ENCODE peak calls at places on chromosomes 4 and X, in nine cellular contexts. T is colonic mucosa, F is A549, C is IMR-90, P is right atrium auricular region, W is nephron progenitor cell, J is osteocyte, B is lower leg skin, X is neural crest cell. R is an unnamed sample.

GRCh38 chr4:99855677-99856076 is 38.5 kb downstream of the LAMTOR3 start:
- DNase-seq in C (no peak), J (no peak), W (no peak), P (no peak), T (no peak), X (no peak), B (no peak), F (no peak), R (no peak)

GRCh38 chrX:150902434-150903109 is 4.1 kb upstream of the CD99L2 start:
- DNase-seq in F (no peak), B (no peak), P (no peak), X (no peak), J (no peak), T (no peak), C (no peak), W (peak), R (no peak)

GRCh38 chr4:23733911-23734458 is 155.9 kb downstream of the PPARGC1A start:
- DNase-seq in X (no peak), J (no peak), B (no peak), T (no peak), C (no peak), F (no peak), P (no peak), W (no peak), R (no peak)

GRCh38 chr4:79331126-79331876 is 5.4 kb upstream of the NAA11 start:
- DNase-seq in P (no peak), T (peak), B (no peak), X (no peak), F (no peak), C (no peak), W (no peak), J (no peak), R (no peak)

GRCh38 chr4:48255130-48255958 is 14.3 kb downstream of the TEC start:
- DNase-seq in P (no peak), T (no peak), W (no peak), J (no peak), B (no peak), F (no peak), C (no peak), X (no peak), R (no peak)

GRCh38 chrX:78199851-78200250 is 60.4 kb upstream of the TAF9B start:
- DNase-seq in J (no peak), P (no peak), T (no peak), B (no peak), X (no peak), C (peak), F (peak), W (no peak), R (no peak)

GRCh38 chr4:185071412-185071811 is 53.1 kb downstream of the HELT start:
- DNase-seq in F (no peak), X (no peak), J (no peak), P (no peak), B (no peak), T (no peak), W (no peak), C (no peak), R (no peak)

GRCh38 chrX:112841820-112842157 is 1.2 kb upstream of the AMOT start:
- DNase-seq in C (no peak), P (no peak), T (no peak), J (no peak), B (no peak), X (no peak), W (no peak), F (no peak), R (no peak)

GRCh38 chr4:153927546-153927945 is 138.7 kb upstream of the SFRP2 start:
- DNase-seq in J (no peak), B (no peak), W (no peak), F (no peak), P (no peak), X (no peak), C (no peak), T (no peak), R (no peak)

GRCh38 chrX:56314334-56314733 is 82.2 kb downstream of the KLF8 start:
- DNase-seq in C (no peak), W (no peak), B (no peak), X (no peak), F (no peak), P (no peak), J (no peak), T (peak), R (no peak)

GRCh38 chr4:6112606-6113290 is 87.6 kb downstream of the JAKMIP1 start:
- DNase-seq in P (no peak), W (no peak), J (no peak), B (peak), F (no peak), T (no peak), C (no peak), X (no peak), R (no peak)

GRCh38 chr4:9592010-9592409 is 147.8 kb downstream of the DEFB131A start:
- DNase-seq in B (no peak), P (no peak), C (no peak), F (no peak), X (no peak), T (no peak), W (no peak), J (no peak), R (no peak)

GRCh38 chr4:170038232-170038631 is 12.0 kb upstream of the MFAP3L start:
- DNase-seq in C (no peak), P (no peak), J (no peak), B (no peak), X (no peak), F (no peak), T (no peak), W (no peak), R (no peak)

GRCh38 chr4:38128478-38129451 is 168.6 kb downstream of the PTTG2 start:
- DNase-seq in X (no peak), P (peak), W (no peak), F (no peak), T (peak), C (peak), J (no peak), B (peak), R (no peak)

GRCh38 chr4:26248647-26249046 is 72.2 kb upstream of the RBPJ start:
- DNase-seq in F (no peak), P (no peak), T (peak), X (no peak), C (peak), J (no peak), B (no peak), W (no peak), R (no peak)

GRCh38 chr4:69054578-69055200 is 41.6 kb upstream of the UGT2B7 start:
- DNase-seq in B (no peak), C (peak), P (no peak), T (no peak), X (no peak), W (no peak), F (no peak), J (no peak), R (no peak)

GRCh38 chr4:1981251-1982055 is 27.3 kb downstream of the NELFA start:
- DNase-seq in J (peak), C (peak), T (peak), X (no peak), W (peak), F (peak), B (peak), P (no peak), R (no peak)

GRCh38 chr4:7747062-7747385 is 192.6 kb downstream of the AFAP1 start:
- DNase-seq in C (no peak), J (no peak), W (no peak), P (no peak), F (no peak), T (no peak), B (no peak), X (no peak), R (no peak)

GRCh38 chrX:10729000-10729399 is 108.6 kb upstream of the MID1 start:
- DNase-seq in C (no peak), B (no peak), F (no peak), J (no peak), P (no peak), X (no peak), W (no peak), T (no peak), R (no peak)

GRCh38 chrX:10722804-10723364 is 102.5 kb upstream of the MID1 start:
- DNase-seq in F (peak), B (no peak), W (peak), J (no peak), X (peak), P (peak), T (peak), C (peak), R (peak)

GRCh38 chrX:10726647-10727046 is 106.3 kb upstream of the MID1 start:
- DNase-seq in P (no peak), C (peak), T (no peak), X (no peak), F (no peak), J (no peak), B (no peak), W (no peak), R (no peak)

GRCh38 chrX:10725071-10725470 is 104.7 kb upstream of the MID1 start:
- DNase-seq in T (no peak), C (peak), W (no peak), X (no peak), J (no peak), F (peak), B (no peak), P (no peak), R (no peak)
- TF ChIP-seq CTCF in T (peak), C (peak), W (peak), X (peak), J (no peak), F (peak), B (no peak), P (no peak), R (peak)

DNA sequence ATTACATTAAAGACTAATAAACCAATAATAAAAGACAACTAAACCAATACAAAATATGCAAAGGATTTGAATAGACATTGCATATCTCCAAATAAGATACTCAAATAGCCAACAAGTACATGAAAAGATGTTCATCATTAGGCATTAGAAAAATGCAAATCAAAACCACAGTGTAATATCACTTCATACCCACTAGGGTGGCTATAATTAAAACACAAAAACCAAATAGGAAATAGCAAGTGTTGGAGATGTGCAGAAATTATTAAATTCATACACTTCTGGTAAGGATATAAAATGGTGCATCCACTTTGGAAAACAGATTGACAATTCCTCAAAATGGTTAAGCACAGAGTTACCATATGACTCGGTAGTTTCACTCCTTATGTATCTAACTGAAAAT is 860.8 kb upstream of the DIAPH2 start:
- DNase-seq in P (no peak), T (no peak), B (no peak), F (no peak), X (no peak), W (no peak), J (no peak), C (no peak), R (no peak)
- TF ChIP-seq CTCF in P (no peak), T (no peak), B (no peak), F (no peak), X (peak), W (peak), J (no peak), C (no peak), R (no peak)

GRCh38 chr4:131309628-131310027 is 1839.5 kb upstream of the PCDH10 start:
- DNase-seq in X (no peak), T (no peak), J (no peak), B (no peak), C (no peak), W (no peak), P (no peak), F (no peak), R (no peak)
- TF ChIP-seq CTCF in X (no peak), T (no peak), J (no peak), B (no peak), C (no peak), W (no peak), P (no peak), F (no peak), R (no peak)

GRCh38 chr4:73617256-73617655 is 3.0 kb downstream of the RASSF6 start:
- DNase-seq in T (no peak), W (no peak), J (no peak), F (no peak), B (no peak), P (no peak), X (no peak), C (no peak), R (no peak)
- TF ChIP-seq CTCF in T (no peak), W (no peak), J (no peak), F (no peak), B (no peak), P (no peak), X (no peak), C (no peak), R (no peak)

GRCh38 chr4:142282870-142283431 is 563.1 kb downstream of the INPP4B start:
- DNase-seq in J (no peak), T (peak), F (no peak), X (peak), W (peak), C (no peak), P (no peak), B (no peak), R (no peak)
- TF ChIP-seq CTCF in J (peak), T (peak), F (no peak), X (peak), W (peak), C (peak), P (peak), B (no peak), R (peak)

GRCh38 chr4:143531773-143532491 is 18.4 kb downstream of the SMARCA5 start:
- DNase-seq in J (no peak), P (no peak), B (no peak), X (no peak), F (no peak), W (no peak), T (no peak), C (peak), R (no peak)

DNA sequence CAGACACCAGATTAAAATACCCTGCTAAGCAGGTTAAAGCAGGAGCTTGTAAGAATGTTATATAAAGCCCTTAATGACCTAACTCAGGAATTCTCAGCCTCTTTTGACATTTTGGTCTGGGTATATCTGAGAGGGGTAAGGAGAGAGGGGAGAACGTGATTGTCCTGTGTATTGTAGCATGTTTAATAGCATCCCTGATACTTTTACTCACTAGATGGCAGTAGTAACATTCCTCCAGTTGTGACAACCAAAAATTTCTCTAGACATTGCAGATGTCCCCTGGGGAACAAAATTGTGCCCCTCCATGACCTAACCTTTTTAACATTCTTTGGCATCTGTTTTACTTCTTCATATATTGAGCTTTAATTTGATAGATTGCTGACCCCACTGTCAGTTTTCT is 17.9 kb downstream of the SMARCA5 start:
- DNase-seq in W (no peak), F (no peak), J (no peak), P (no peak), C (peak), X (no peak), B (no peak), T (no peak), R (no peak)
- TF ChIP-seq CTCF in W (no peak), F (peak), J (peak), P (no peak), C (peak), X (peak), B (no peak), T (no peak), R (peak)

GRCh38 chrX:39841604-39842003 is 256.2 kb downstream of the BCOR start:
- DNase-seq in B (no peak), P (no peak), F (no peak), X (no peak), W (no peak), C (no peak), T (no peak), J (no peak), R (no peak)

GRCh38 chrX:39840141-39841126 is 257.3 kb downstream of the BCOR start:
- DNase-seq in W (no peak), B (no peak), J (no peak), F (no peak), X (no peak), T (no peak), C (no peak), P (no peak), R (no peak)

GRCh38 chrX:39837688-39838087 is 260.1 kb downstream of the BCOR start:
- DNase-seq in J (no peak), T (no peak), X (no peak), P (no peak), B (no peak), F (no peak), C (no peak), W (no peak), R (no peak)

GRCh38 chrX:39836802-39837420 is 260.8 kb downstream of the BCOR start:
- DNase-seq in C (no peak), T (no peak), P (no peak), F (no peak), X (no peak), J (no peak), W (no peak), B (no peak), R (no peak)

DNA sequence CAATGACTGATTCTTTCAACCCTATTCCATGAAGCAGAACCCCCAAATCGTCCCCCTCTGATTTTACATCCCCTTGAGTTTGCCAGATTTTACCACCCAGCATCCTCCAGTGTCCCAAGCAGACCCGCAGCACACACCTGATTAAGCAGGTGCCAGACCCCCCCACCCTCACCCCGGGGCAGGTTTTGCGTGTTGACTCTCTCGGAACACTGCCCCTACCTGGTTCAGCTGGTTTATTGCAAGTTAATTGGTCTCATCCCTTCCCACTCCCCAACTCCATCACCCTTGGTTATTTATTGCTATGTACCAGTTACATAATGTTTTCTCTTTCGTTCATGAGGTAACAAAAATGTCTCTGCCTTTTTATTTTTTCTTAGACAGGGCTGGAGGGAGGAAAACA is 258.4 kb downstream of the BCOR start:
- DNase-seq in T (no peak), J (no peak), F (no peak), P (no peak), C (no peak), W (no peak), X (no peak), B (no peak), R (no peak)
- TF ChIP-seq CTCF in T (no peak), J (no peak), F (no peak), P (no peak), C (no peak), W (no peak), X (no peak), B (no peak), R (no peak)

GRCh38 chrX:64093761-64094160 is 111.7 kb downstream of the AMER1 start:
- DNase-seq in P (no peak), W (peak), X (no peak), J (no peak), T (no peak), B (no peak), F (no peak), C (peak), R (no peak)
- TF ChIP-seq CTCF in P (no peak), W (peak), X (peak), J (peak), T (no peak), B (no peak), F (no peak), C (peak), R (peak)

DNA sequence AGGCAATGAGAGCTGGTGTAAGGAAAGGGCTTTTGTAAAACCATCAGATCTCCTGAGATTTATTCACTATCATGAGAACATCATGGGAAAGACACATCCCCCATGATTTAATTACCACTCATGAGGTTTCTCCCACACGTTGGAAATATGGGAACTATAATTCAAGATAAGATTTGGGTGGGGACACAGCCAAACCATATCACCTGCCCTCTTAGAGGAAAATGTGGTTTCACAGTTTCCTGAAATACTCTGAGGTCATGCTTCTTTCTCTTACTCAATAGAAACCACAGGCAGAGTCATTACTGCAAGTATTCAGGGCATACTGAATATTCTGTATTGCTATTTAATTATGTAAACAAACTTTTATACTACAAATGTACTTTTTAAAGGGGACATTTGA is 1453.3 kb downstream of the PCDH18 start:
- DNase-seq in T (no peak), W (no peak), B (no peak), X (no peak), P (no peak), F (no peak), J (no peak), C (peak), R (no peak)
- TF ChIP-seq CTCF in T (no peak), W (no peak), B (no peak), X (no peak), P (no peak), F (no peak), J (no peak), C (no peak), R (no peak)